ENCODE peak calls at places on chromosomes 12 and 14, in seven cellular contexts. M is IMR-90, Q is H9, U is neuronal stem cell, C is mesenchymal stem cell, P is trophoblast cell, Z is H1. T is an unnamed sample.

GRCh38 chr12:122293081-122293480 is 26.8 kb upstream of the VPS33A start:
- DNase-seq in Q (no peak), P (no peak), C (no peak), M (no peak), Z (no peak), U (no peak), T (no peak)

GRCh38 chr14:73762375-73762822 is 48.2 kb upstream of the PNMA1 start:
- DNase-seq in M (no peak), U (no peak), Z (no peak), Q (no peak), C (peak; percentile 44), P (peak; percentile 38), T (no peak)

GRCh38 chr12:9719835-9720234 is 13.1 kb downstream of the CLECL1 start:
- DNase-seq in M (no peak), Z (no peak), P (peak; percentile 55), U (no peak), Q (no peak), C (peak; percentile 14), T (no peak)

GRCh38 chr12:131642771-131643170 is 68.1 kb upstream of the SFSWAP start:
- DNase-seq in Z (no peak), Q (peak; percentile 22), M (no peak), C (no peak), P (no peak), U (no peak), T (no peak)

GRCh38 chr14:20327005-20327869 is 5.8 kb downstream of the CCNB1IP1 start:
- DNase-seq in U (peak; percentile 45), P (peak; percentile 88), Z (no peak), C (peak; percentile 81), M (peak; percentile 72), Q (no peak), T (peak; percentile 68)

GRCh38 chr14:90645842-90646443 is 170.3 kb downstream of the TTC7B start:
- DNase-seq in U (no peak), P (peak; percentile 80), Z (peak; percentile 68), C (no peak), Q (peak; percentile 91), M (peak; percentile 60), T (peak; percentile 95)

GRCh38 chr14:89399594-89400068 is 17.4 kb downstream of the FOXN3 start:
- DNase-seq in P (peak; percentile 90), U (peak; percentile 17), M (peak; percentile 96), Z (no peak), Q (peak; percentile 72), C (peak; percentile 95), T (peak; percentile 97)

GRCh38 chr14:89344871-89345270 is 72.2 kb downstream of the FOXN3 start:
- DNase-seq in C (no peak), Z (no peak), M (no peak), U (no peak), P (no peak), Q (no peak), T (no peak)

GRCh38 chr12:91267039-91267438 is 84.4 kb upstream of the DCN start:
- DNase-seq in Q (no peak), U (no peak), Z (no peak), C (no peak), M (no peak), P (no peak), T (no peak)

GRCh38 chr12:57110189-57111045 is 745 bp downstream of the STAT6 start:
- DNase-seq in Z (no peak), U (no peak), C (peak; percentile 86), P (peak; percentile 56), Q (peak; percentile 93), M (peak; percentile 37), T (peak; percentile 95)

GRCh38 chr12:124646385-124647230 is 79.2 kb upstream of the NCOR2 start:
- DNase-seq in U (no peak), C (no peak), Z (no peak), P (no peak), M (no peak), Q (no peak), T (no peak)

GRCh38 chr12:113250045-113250444 is 28.8 kb downstream of the TPCN1 start:
- DNase-seq in U (no peak), Z (no peak), Q (no peak), M (no peak), C (no peak), P (no peak), T (no peak)

GRCh38 chr12:53295070-53295890 is at the start of gene PFDN5:
- DNase-seq in M (peak; percentile 92), C (peak; percentile 93), Z (peak; percentile 61), Q (peak; percentile 94), U (peak; percentile 76), P (peak; percentile 92), T (peak; percentile 95)

GRCh38 chr12:122793685-122794106 is 19.3 kb downstream of the CCDC62 start:
- DNase-seq in C (peak; percentile 51), M (peak; percentile 69), Z (no peak), U (peak; percentile 51), P (peak; percentile 97), Q (no peak), T (peak; percentile 58)

GRCh38 chr12:113231275-113232231 is 10.3 kb downstream of the TPCN1 start:
- DNase-seq in U (no peak), Q (peak; percentile 63), P (peak; percentile 77), C (peak; percentile 59), Z (no peak), M (peak; percentile 46), T (peak; percentile 97)

GRCh38 chr14:43003845-43004244 is 1397.2 kb downstream of the LRFN5 start:
- DNase-seq in P (no peak), Q (no peak), M (peak; percentile 1), Z (no peak), C (no peak), U (no peak), T (peak; percentile 43)

GRCh38 chr12:79375050-79375449 is 315.7 kb downstream of the PAWR start:
- DNase-seq in Z (no peak), C (no peak), P (no peak), Q (no peak), M (no peak), U (no peak), T (no peak)

GRCh38 chr14:38774162-38774561 is 328.9 kb downstream of the SEC23A start:
- DNase-seq in U (no peak), Q (no peak), C (no peak), P (no peak), M (no peak), Z (no peak), T (no peak)

GRCh38 chr12:69933115-69933552 is 108.1 kb downstream of the MYRFL start:
- DNase-seq in C (no peak), U (no peak), Q (peak; percentile 93), M (no peak), P (no peak), Z (peak; percentile 70), T (peak; percentile 86)

GRCh38 chr12:92440072-92440471 is 262.7 kb upstream of the PLEKHG7 start:
- DNase-seq in C (no peak), M (no peak), Q (no peak), Z (no peak), P (no peak), U (no peak), T (no peak)

GRCh38 chr14:50521912-50522341 is 10.4 kb downstream of the MAP4K5 start:
- DNase-seq in M (peak; percentile 62), Z (no peak), Q (no peak), C (peak; percentile 47), U (no peak), P (no peak), T (no peak)

GRCh38 chr12:104219908-104220404 is 4.4 kb downstream of the TXNRD1 start:
- DNase-seq in M (peak; percentile 83), U (no peak), P (peak; percentile 97), Q (no peak), C (peak; percentile 92), Z (no peak), T (peak; percentile 88)

GRCh38 chr14:42190744-42191143 is 584.1 kb downstream of the LRFN5 start:
- DNase-seq in Q (no peak), P (no peak), C (no peak), M (no peak), U (no peak), Z (no peak), T (no peak)

GRCh38 chr12:65327207-65328076 is 49.0 kb downstream of the MSRB3 start:
- DNase-seq in C (peak; percentile 58), U (no peak), P (no peak), M (peak; percentile 91), Z (no peak), Q (no peak), T (no peak)

DNA sequence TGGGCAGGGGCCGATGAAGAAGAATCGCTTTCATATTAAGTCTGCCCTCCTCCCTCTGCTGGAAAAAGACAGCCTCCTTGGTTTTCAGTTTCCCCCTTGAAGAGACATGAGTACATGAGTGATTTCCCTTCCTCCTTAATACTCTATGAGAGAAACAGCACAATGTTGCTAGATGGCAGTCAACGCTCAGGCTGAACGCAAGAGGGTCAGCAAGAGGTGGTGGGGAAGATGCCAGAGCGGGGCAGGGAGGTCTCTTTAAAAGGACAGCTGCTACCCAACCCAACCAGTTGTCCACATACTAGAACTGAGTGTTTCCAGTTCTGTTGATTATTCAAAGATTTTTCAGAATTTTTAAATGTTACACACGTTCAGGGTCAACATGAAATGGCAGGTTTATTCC is 22.8 kb downstream of the CRACR2A start:
- DNase-seq in P (no peak), C (no peak), M (no peak), U (no peak), Z (no peak), Q (no peak), T (no peak)
- H3K23ac ChIP-seq in P (no peak overlapping the region), C (no peak overlapping the region), M (no peak overlapping the region), U (no peak overlapping the region), Z (no peak overlapping the region), Q (no peak overlapping the region), T (no peak overlapping the region)

GRCh38 chr14:94522115-94522724 is 13.0 kb upstream of the SERPINA12 start:
- DNase-seq in M (no peak), P (no peak), U (no peak), Q (no peak), C (no peak), Z (no peak), T (no peak)
- H3K23ac ChIP-seq in M (no peak overlapping the region), P (no peak overlapping the region), U (no peak overlapping the region), Q (no peak overlapping the region), C (no peak overlapping the region), Z (no peak overlapping the region), T (no peak overlapping the region)

DNA sequence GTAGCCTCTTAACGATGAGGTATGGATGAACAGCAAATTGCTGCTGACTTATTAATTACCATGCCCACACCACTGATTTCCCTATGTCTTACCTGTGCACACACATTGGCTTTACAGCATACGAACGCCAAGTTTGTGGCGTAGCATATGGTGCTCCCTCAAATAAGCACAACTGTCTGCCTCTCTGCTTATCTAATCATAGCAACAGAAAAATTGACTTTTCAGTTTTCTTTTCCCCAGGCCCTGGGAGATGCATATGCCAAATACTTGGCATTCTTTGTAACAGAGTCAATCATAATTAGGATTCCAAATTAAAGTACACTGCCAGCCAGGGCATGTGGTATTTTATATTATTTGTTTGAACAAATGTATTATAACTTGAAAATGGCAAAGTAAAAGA is 625.5 kb downstream of the DIO2 start:
- DNase-seq in Q (no peak), Z (no peak), C (no peak), M (peak; percentile 55), P (peak; percentile 79), U (no peak), T (peak; percentile 40)
- H3K23ac ChIP-seq in Q (no peak overlapping the region), Z (no peak overlapping the region), C (no peak overlapping the region), M (peak overlapping the region; percentile 81), P (no peak overlapping the region), U (no peak overlapping the region), T (no peak overlapping the region)

DNA sequence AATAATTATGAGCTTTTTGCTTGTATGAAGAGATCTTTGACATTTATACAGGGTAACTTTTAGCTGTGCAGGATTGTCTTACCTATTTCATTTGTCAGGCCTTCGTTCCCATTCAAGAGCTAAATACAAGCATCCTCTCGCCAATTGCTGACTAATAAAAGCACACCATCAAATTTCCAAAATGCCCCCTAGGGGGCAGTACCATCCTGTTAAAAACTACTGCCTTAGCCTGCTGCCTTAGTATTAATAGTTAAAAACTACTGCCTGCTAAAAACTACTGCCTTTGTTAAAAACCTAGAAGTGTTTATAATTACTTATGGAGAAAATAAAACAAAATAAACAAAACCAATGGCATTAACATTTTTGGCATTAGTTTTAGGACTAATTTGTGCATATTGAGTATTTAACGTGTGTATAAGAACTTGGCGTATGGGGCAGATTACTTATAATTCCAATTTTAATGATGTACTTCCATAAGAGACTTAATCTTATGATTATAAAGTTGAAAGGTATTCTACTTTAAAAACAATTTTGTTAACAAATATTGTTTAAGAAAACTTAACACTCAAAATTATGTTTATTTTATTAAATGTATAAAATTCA is 3.0 kb upstream of the IFI27L2 start:
- DNase-seq in U (peak; percentile 71), C (peak; percentile 74), P (peak; percentile 93), Q (peak; percentile 54), M (peak; percentile 70), Z (no peak), T (peak; percentile 78)
- H3K23ac ChIP-seq in U (no peak overlapping the region), C (no peak overlapping the region), P (no peak overlapping the region), Q (no peak overlapping the region), M (no peak overlapping the region), Z (no peak overlapping the region), T (no peak overlapping the region)

T was measured in mesendoderm.